ENCODE peak calls at places on chromosomes 1 and 21, in eight cellular contexts. V is pancreas; T is dermis microvascular lymphatic vessel endothelial cell; A is heart right ventricle; M is left cardiac atrium; Q is tibial nerve; X is activated CD8-positive, alpha-beta memory T cell treated with anti-CD3 and anti-CD28 coated beads for 48 hours; G is GM06990. K is an unnamed sample.

GRCh38 chr1:28934676-28935075 is 20.3 kb downstream of the EPB41 start:
- DNase-seq in V (no peak), M (no peak), G (no peak), X (no peak), A (no peak), T (no peak), Q (no peak), K (no peak)

GRCh38 chr1:54803761-54804470 is 2.8 kb upstream of the TTC22 start:
- DNase-seq in V (no peak), G (no peak), M (peak), T (no peak), X (no peak), Q (no peak), A (no peak), K (peak)

GRCh38 chr1:156627313-156627880 is 8.2 kb downstream of the HAPLN2 start:
- DNase-seq in M (no peak), G (no peak), T (peak), V (no peak), X (no peak), A (no peak), Q (peak), K (no peak)

GRCh38 chr1:118304722-118305344 is 119.8 kb upstream of the SPAG17 start:
- DNase-seq in M (no peak), G (no peak), Q (no peak), X (no peak), A (no peak), T (no peak), V (no peak), K (no peak)

GRCh38 chr1:203335503-203335902 is 15.4 kb downstream of the FMOD start:
- DNase-seq in T (no peak), A (no peak), V (no peak), M (no peak), X (no peak), G (no peak), Q (no peak), K (no peak)

GRCh38 chr1:24317081-24317480 is 2.1 kb upstream of the GRHL3 start:
- DNase-seq in Q (no peak), V (no peak), X (no peak), G (no peak), M (no peak), A (no peak), T (no peak), K (no peak)

GRCh38 chr1:180982424-180982823 is 40.2 kb downstream of the STX6 start:
- DNase-seq in X (no peak), M (no peak), T (no peak), Q (no peak), A (no peak), G (no peak), V (no peak), K (no peak)

GRCh38 chr1:186511761-186512637 is 51.1 kb upstream of the PDC start:
- DNase-seq in M (no peak), V (no peak), A (no peak), G (no peak), T (no peak), Q (no peak), X (no peak), K (no peak)

GRCh38 chr1:71745326-71745725 is 537.0 kb downstream of the NEGR1 start:
- DNase-seq in T (no peak), M (no peak), X (no peak), V (no peak), Q (no peak), G (no peak), A (no peak), K (no peak)

GRCh38 chr1:65174585-65174984 is 26.6 kb downstream of the AK4 start:
- DNase-seq in A (no peak), X (no peak), M (peak), Q (peak), T (no peak), G (peak), V (no peak), K (peak)

GRCh38 chr1:230950404-230950803 is 28.3 kb downstream of the TTC13 start:
- DNase-seq in V (no peak), X (no peak), T (no peak), M (no peak), A (no peak), Q (no peak), G (no peak), K (no peak)

GRCh38 chr1:240190881-240191385 is 99.2 kb downstream of the FMN2 start:
- DNase-seq in X (no peak), Q (peak), V (no peak), T (no peak), A (no peak), G (no peak), M (no peak), K (peak)

GRCh38 chr1:185862235-185862634 is 128.0 kb downstream of the HMCN1 start:
- DNase-seq in Q (no peak), T (no peak), G (no peak), V (no peak), X (no peak), A (no peak), M (no peak), K (no peak)

GRCh38 chr1:183982172-183982963 is 55.2 kb downstream of the COLGALT2 start:
- DNase-seq in T (no peak), A (no peak), M (no peak), Q (no peak), G (no peak), V (no peak), X (no peak), K (no peak)

GRCh38 chr1:219121634-219122033 is 52.0 kb upstream of the LYPLAL1 start:
- DNase-seq in V (no peak), T (no peak), A (no peak), Q (no peak), G (no peak), X (no peak), M (no peak), K (no peak)

GRCh38 chr1:67831850-67832513 is 1.3 kb downstream of the GNG12 start:
- DNase-seq in G (no peak), V (peak), A (peak), Q (peak), M (peak), X (no peak), T (peak), K (peak)

GRCh38 chr1:212650228-212650627 is 41.7 kb downstream of the ATF3 start:
- DNase-seq in X (no peak), A (no peak), G (no peak), V (no peak), T (no peak), M (no peak), Q (no peak), K (no peak)

GRCh38 chr1:230236951-230237350 is 169.9 kb downstream of the GALNT2 start:
- DNase-seq in T (no peak), Q (no peak), V (no peak), G (no peak), M (no peak), A (no peak), X (no peak), K (no peak)

GRCh38 chr1:200951016-200951415 is 56.3 kb downstream of the INAVA start:
- DNase-seq in M (no peak), X (no peak), A (no peak), V (no peak), T (no peak), G (no peak), Q (no peak), K (no peak)

GRCh38 chr1:25011966-25012625 is 82.0 kb upstream of the RUNX3 start:
- DNase-seq in X (no peak), V (no peak), G (no peak), M (no peak), A (no peak), Q (no peak), T (no peak), K (no peak)

GRCh38 chr1:21866629-21867009 is 54.6 kb downstream of the LDLRAD2 start:
- DNase-seq in G (no peak), M (no peak), Q (no peak), A (no peak), T (no peak), V (no peak), X (no peak), K (no peak)

GRCh38 chr21:33543505-33544129 is 779 bp downstream of the SON start:
- DNase-seq in T (peak), Q (no peak), V (peak), A (peak), G (peak), X (peak), M (peak), K (peak)

GRCh38 chr1:203284411-203285208 is 20.7 kb upstream of the BTG2 start:
- DNase-seq in G (no peak), Q (no peak), T (no peak), M (no peak), A (no peak), V (no peak), X (no peak), K (peak)

GRCh38 chr1:203625623-203626189 is 926 bp upstream of the ATP2B4 start:
- DNase-seq in G (peak), M (no peak), X (no peak), V (no peak), Q (peak), T (peak), A (no peak), K (no peak)

GRCh38 chr1:48677306-48678287 is 99.1 kb downstream of the BEND5 start:
- DNase-seq in Q (peak), A (peak), T (peak), V (peak), M (peak), X (peak), G (peak), K (peak)